ENCODE peak calls at places on chromosomes 13 and 19, in four cellular contexts. U is HT1080, E is AG20443, G is NCI-H2081. S is an unnamed sample.

GRCh38 chr19:15989889-15990288 is 41.1 kb downstream of the OR10H4 start:
- DNase-seq in U (no peak), E (no peak), G (no peak), S (no peak)

GRCh38 chr13:73201601-73202000 is 142.8 kb downstream of the KLF5 start:
- DNase-seq in U (no peak), E (no peak), G (no peak), S (no peak)

GRCh38 chr13:90532861-90533260 is 814.6 kb upstream of the MIR17HG start:
- DNase-seq in U (no peak), E (no peak), G (no peak), S (no peak)

GRCh38 chr13:106498571-106498970 is 36.9 kb downstream of the EFNB2 start:
- DNase-seq in U (no peak), E (no peak), G (no peak), S (no peak)

GRCh38 chr19:4976412-4977298 is 7.7 kb downstream of the KDM4B start:
- DNase-seq in U (no peak), E (peak), G (no peak), S (peak)

GRCh38 chr13:44768233-44768632 is 192.1 kb upstream of the TSC22D1 start:
- DNase-seq in U (no peak), E (no peak), G (no peak), S (no peak)

GRCh38 chr19:17311455-17312248 is 2.3 kb downstream of the DDA1 start:
- DNase-seq in U (peak), E (peak), G (no peak), S (peak)

GRCh38 chr13:28117689-28118377 is 17.5 kb upstream of the FLT3 start:
- DNase-seq in U (no peak), E (no peak), G (peak), S (no peak)

GRCh38 chr19:49590071-49590970 is 661 bp upstream of the PRR12 start:
- DNase-seq in U (peak), E (peak), G (peak), S (peak)

GRCh38 chr13:43153436-43154082 is 130.2 kb downstream of the DNAJC15 start:
- DNase-seq in U (peak), E (no peak), G (no peak), S (no peak)

GRCh38 chr13:21637296-21637695 is 33.3 kb upstream of the MICU2 start:
- DNase-seq in U (peak), E (no peak), G (peak), S (peak)

GRCh38 chr19:45442408-45442926 is 18.8 kb upstream of the ERCC1 start:
- DNase-seq in U (no peak), E (no peak), G (no peak), S (no peak)

GRCh38 chr19:14110650-14111049 is 6.9 kb downstream of the PRKACA start:
- DNase-seq in U (no peak), E (no peak), G (no peak), S (no peak)

GRCh38 chr19:13098291-13099072 is 4.2 kb downstream of the LYL1 start:
- DNase-seq in U (no peak), E (peak), G (no peak), S (peak)

GRCh38 chr19:7250951-7251350 is 43.3 kb downstream of the INSR start:
- DNase-seq in U (no peak), E (no peak), G (no peak), S (peak)

GRCh38 chr19:7292950-7293794 is 1.0 kb downstream of the INSR start:
- DNase-seq in U (no peak), E (peak), G (no peak), S (peak)

GRCh38 chr19:31383553-31383952 is 34.3 kb upstream of the TSHZ3 start:
- DNase-seq in U (no peak), E (no peak), G (no peak), S (no peak)

GRCh38 chr13:107144432-107144831 is 576.5 kb upstream of the ARGLU1 start:
- DNase-seq in U (no peak), E (no peak), G (peak), S (no peak)

GRCh38 chr13:66558511-66558910 is 671.6 kb downstream of the PCDH9 start:
- DNase-seq in U (no peak), E (no peak), G (no peak), S (no peak)

GRCh38 chr13:35771898-35772297 is 295.4 kb upstream of the MAB21L1 start:
- DNase-seq in U (peak), E (peak), G (no peak), S (peak)

GRCh38 chr13:80339841-80340642 is 884 bp downstream of the SPRY2 start:
- DNase-seq in U (peak), E (peak), G (peak), S (peak)

GRCh38 chr13:101049166-101049850 is 367.0 kb downstream of the NALCN start:
- DNase-seq in U (peak), E (peak), G (no peak), S (peak)

GRCh38 chr13:40164137-40164536 is 502.3 kb downstream of the FOXO1 start:
- DNase-seq in U (peak), E (peak), G (no peak), S (peak)